ENCODE peak calls at places on chromosomes 6 and 20, in nine cellular contexts. L, D, C, P, X, A, H, M and Z are unnamed samples.

GRCh38 chr6:146027586-146028249 is 1.1 kb upstream of the GRM1 start:
- DNase-seq in D (no peak), P (no peak), H (no peak), M (no peak), A (no peak), L (no peak), X (no peak), C (no peak), Z (peak; percentile 1)

GRCh38 chr20:32316667-32317066 is 39.2 kb downstream of the KIF3B start:
- DNase-seq in L (no peak), M (no peak), X (no peak), A (peak; percentile 62), D (no peak), C (no peak), P (no peak), H (no peak), Z (no peak)

GRCh38 chr6:157223021-157223430 is 100.3 kb downstream of the TMEM242 start:
- DNase-seq in A (no peak), X (no peak), M (no peak), L (peak; percentile 82), H (no peak), C (no peak), P (no peak), D (peak; percentile 12), Z (no peak)

GRCh38 chr6:48614326-48614725 is 503.3 kb upstream of the PTCHD4 start:
- DNase-seq in A (no peak), L (no peak), M (no peak), P (no peak), H (no peak), D (no peak), X (no peak), C (no peak), Z (no peak)

GRCh38 chr6:101578306-101578705 is 184.8 kb downstream of the GRIK2 start:
- DNase-seq in D (no peak), A (no peak), P (no peak), M (no peak), X (no peak), C (no peak), H (no peak), L (no peak), Z (no peak)

GRCh38 chr6:12012231-12012565 is at the start of gene HIVEP1:
- DNase-seq in A (no peak), H (no peak), C (peak; percentile 15), P (peak; percentile 26), L (no peak), M (no peak), X (peak; percentile 31), D (peak; percentile 40), Z (peak; percentile 37)

GRCh38 chr6:7171119-7171518 is 63.4 kb downstream of the RREB1 start:
- DNase-seq in P (no peak), M (no peak), D (no peak), X (peak; percentile 62), H (peak; percentile 36), L (no peak), C (no peak), A (no peak), Z (no peak)

GRCh38 chr6:2469428-2469827 is 224.0 kb upstream of the GMDS start:
- DNase-seq in A (no peak), M (no peak), P (no peak), X (no peak), D (no peak), C (no peak), L (peak; percentile 66), H (no peak), Z (no peak)

GRCh38 chr6:145017516-145017915 is 717.8 kb downstream of the EPM2A start:
- DNase-seq in A (peak; percentile 19), H (no peak), D (no peak), P (no peak), M (no peak), C (peak; percentile 15), L (no peak), X (no peak), Z (peak; percentile 29)

GRCh38 chr20:20368414-20369352 is 779 bp downstream of the INSM1 start:
- DNase-seq in M (no peak), D (no peak), P (no peak), X (no peak), C (no peak), H (no peak), L (no peak), A (no peak), Z (no peak)

DNA sequence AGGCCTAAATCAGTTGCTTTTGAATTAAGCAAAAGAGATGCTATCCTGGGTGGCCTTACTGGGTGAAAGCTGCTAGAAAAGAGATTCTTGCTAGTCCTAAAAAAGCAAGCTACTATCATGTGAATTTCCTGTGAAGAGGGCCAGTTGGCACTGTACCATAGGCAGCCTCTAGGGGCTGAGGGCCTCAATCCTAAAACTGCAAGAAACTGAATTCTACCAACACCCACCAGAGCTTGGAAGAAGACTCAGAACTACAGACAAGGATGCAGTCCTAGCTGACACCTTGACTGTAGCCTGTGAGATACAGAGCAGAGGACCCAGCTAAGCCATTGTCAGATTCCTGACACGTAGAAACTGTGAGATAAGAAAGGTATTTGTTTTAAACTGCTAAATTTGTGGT is 24.5 kb downstream of the CLIC5 start:
- DNase-seq in C (no peak), L (no peak), D (no peak), P (no peak), H (no peak), A (no peak), X (no peak), M (no peak), Z (no peak)
- TF ChIP-seq CTCF in C (no peak), L (no peak), D (no peak), P (peak; percentile 15), H (no peak), A (no peak), X (no peak), M (no peak), Z (no peak)

DNA sequence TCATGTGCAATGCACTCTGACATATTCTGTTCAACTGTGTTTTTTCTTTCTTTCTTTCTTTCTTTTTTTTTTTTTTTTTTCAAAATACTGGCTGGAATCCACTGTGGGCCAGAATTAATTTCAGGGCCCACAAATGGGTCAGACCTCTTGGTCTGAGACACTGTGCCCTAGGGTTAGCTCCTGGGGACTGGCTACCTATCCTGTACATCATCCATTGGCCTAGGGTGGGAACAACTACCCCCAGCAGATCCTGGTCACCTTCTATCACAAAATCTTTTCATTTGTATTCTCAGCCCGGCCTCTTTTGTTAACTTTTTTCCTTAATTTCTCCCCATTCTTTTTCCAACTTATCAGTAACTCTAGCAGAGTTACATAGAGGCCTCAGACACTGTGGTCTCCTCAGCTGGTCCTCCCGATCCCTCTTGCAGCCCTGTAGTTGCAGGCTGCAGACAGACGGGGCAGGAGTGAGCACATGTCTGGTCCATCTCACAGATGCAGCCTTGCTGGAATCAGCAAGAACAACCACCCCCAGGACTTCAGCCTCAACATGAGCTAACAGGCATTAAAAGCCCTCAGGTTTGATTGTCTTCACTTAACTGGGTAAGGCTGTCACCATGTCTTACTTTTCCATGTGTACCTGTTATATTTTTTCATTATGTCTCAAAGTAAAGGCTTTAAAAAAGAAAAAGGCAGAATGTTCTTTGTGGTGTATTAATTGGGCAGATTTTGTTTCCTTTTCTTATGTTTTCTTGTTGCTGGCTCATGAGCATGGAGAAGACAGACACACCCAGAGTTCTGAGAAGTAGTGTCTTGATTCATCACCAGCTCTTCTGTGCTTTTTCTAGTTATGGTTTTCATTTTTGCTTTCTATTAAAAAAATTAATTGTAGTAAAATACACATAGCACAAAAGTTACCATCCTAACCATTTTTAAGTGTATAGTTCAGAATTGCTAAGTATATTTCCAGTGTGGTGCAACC is 41.2 kb downstream of the TXLNB start:
- DNase-seq in A (peak; percentile 73), X (peak; percentile 54), D (peak; percentile 34), M (no peak), H (peak; percentile 83), P (peak; percentile 50), L (peak; percentile 91), C (peak; percentile 43), Z (peak; percentile 64)
- H3K4me3 ChIP-seq in A (no peak overlapping the region), X (no peak overlapping the region), D (no peak overlapping the region), M (no peak overlapping the region), H (no peak overlapping the region), P (no peak overlapping the region), L (no peak overlapping the region), C (no peak overlapping the region), Z (no peak overlapping the region)

DNA sequence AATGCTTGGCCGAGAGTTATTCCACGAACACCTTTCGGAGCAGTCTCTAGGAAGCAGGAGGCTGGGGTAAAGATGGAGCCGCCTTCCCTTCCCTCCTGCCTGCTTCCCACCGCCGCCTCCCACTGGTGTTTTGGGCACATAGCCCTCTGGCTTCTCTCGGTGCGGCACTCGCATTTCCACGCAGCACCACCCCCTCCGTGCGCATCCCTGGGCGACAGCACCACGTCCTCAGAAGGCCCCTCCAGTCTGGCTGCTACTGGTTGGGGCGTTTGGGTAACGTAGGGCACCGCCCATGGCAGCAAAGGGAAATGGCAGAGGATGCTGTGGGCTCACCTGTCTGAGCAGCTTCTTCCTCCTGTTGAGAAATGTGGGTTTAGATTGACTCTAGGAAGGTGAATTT is 2.4 kb downstream of the COL20A1 start:
- DNase-seq in M (no peak), A (no peak), D (no peak), H (no peak), P (no peak), L (no peak), C (no peak), X (no peak), Z (no peak)
- TF ChIP-seq CTCF in M (no peak), A (no peak), D (no peak), H (no peak), P (no peak), L (no peak), C (no peak), X (no peak), Z (no peak)

GRCh38 chr6:79869184-79869583 is 78.2 kb downstream of the ELOVL4 start:
- DNase-seq in M (no peak), D (no peak), X (no peak), A (no peak), H (no peak), C (no peak), P (no peak), L (no peak), Z (no peak)

GRCh38 chr6:79872986-79873385 is 74.4 kb downstream of the ELOVL4 start:
- DNase-seq in A (peak; percentile 99), D (no peak), H (no peak), L (no peak), M (no peak), P (peak; percentile 74), X (no peak), C (peak; percentile 76), Z (peak; percentile 87)

GRCh38 chr6:79872303-79872702 is 75.0 kb downstream of the ELOVL4 start:
- DNase-seq in C (no peak), M (no peak), D (no peak), L (no peak), A (peak; percentile 92), X (no peak), H (no peak), P (no peak), Z (no peak)

GRCh38 chr6:79868098-79868722 is 79.1 kb downstream of the ELOVL4 start:
- DNase-seq in C (peak; percentile 65), A (peak; percentile 77), M (peak; percentile 20), L (no peak), D (no peak), P (peak; percentile 70), X (no peak), H (peak; percentile 74), Z (peak; percentile 81)

DNA sequence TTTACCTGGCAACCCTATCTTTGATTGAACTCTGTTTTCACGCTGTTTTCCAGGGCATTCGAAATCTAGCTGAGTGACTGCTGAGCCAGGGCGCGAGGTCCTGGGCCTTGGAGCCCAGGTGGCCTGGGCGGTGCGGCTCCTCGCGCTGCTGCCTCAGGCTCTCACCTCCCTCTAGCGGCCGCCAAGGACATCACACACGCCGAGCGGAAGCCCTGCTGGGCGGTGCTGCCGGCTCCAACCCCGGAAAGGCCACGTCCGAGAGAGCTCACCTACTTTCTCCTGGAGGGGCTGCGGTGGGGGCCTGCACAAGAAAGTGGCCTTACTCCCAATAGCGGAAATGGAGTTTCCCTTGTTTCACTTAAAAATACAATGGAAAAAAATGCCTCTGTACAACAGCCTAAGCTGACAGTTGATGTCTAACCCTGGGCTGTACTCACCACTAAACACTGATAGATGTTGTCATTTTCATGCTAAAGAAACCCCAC is 77.7 kb downstream of the ELOVL4 start:
- DNase-seq in D (peak; percentile 45), H (peak; percentile 89), P (peak; percentile 61), A (peak; percentile 82), C (peak; percentile 60), L (peak; percentile 93), X (peak; percentile 87), M (peak; percentile 19), Z (peak; percentile 76)
- H3K4me3 ChIP-seq in D (no peak overlapping the region), H (no peak overlapping the region), P (peak overlapping the region; percentile 25), A (peak overlapping the region; percentile 18), C (peak overlapping the region; percentile 25), L (no peak overlapping the region), X (peak overlapping the region; percentile 16), M (no peak overlapping the region), Z (peak overlapping the region; percentile 0)